ENCODE peak calls at places on chromosomes 12 and 14, in four cellular contexts. One of them, this sample, is unnamed.

GRCh38 chr12:117111386-117112267 is 12.4 kb upstream of the TESC start:
- DNase-seq in activated T-cell treated with anti-CD3 and anti-CD28 coated beads for 24 hours: no peak
- DNase-seq in SHP77: peak; percentile 84
- DNase-seq in stimulated activated CD8-positive, alpha-beta memory T cell treated with anti-CD3 and anti-CD28 coated beads, Interleukin-7, amount 100 ng/mL, for 24 hours: no peak
- DNase-seq in this sample: peak; percentile 63

GRCh38 chr14:55123101-55123500 is 6.0 kb upstream of the LGALS3 start:
- DNase-seq in activated T-cell treated with anti-CD3 and anti-CD28 coated beads for 24 hours: no peak
- DNase-seq in SHP77: no peak
- DNase-seq in stimulated activated CD8-positive, alpha-beta memory T cell treated with anti-CD3 and anti-CD28 coated beads, Interleukin-7, amount 100 ng/mL, for 24 hours: no peak
- DNase-seq in this sample: no peak

GRCh38 chr12:108271951-108272729 is 67.0 kb downstream of the CMKLR1 start:
- DNase-seq in activated T-cell treated with anti-CD3 and anti-CD28 coated beads for 24 hours: no peak
- DNase-seq in SHP77: no peak
- DNase-seq in stimulated activated CD8-positive, alpha-beta memory T cell treated with anti-CD3 and anti-CD28 coated beads, Interleukin-7, amount 100 ng/mL, for 24 hours: no peak
- DNase-seq in this sample: no peak

GRCh38 chr12:118053071-118053985 is 7.7 kb downstream of the WSB2 start:
- DNase-seq in activated T-cell treated with anti-CD3 and anti-CD28 coated beads for 24 hours: no peak
- DNase-seq in SHP77: no peak
- DNase-seq in stimulated activated CD8-positive, alpha-beta memory T cell treated with anti-CD3 and anti-CD28 coated beads, Interleukin-7, amount 100 ng/mL, for 24 hours: no peak
- DNase-seq in this sample: no peak

GRCh38 chr14:23984891-23985607 is 3.7 kb upstream of the DHRS4L2 start:
- DNase-seq in activated T-cell treated with anti-CD3 and anti-CD28 coated beads for 24 hours: no peak
- DNase-seq in SHP77: no peak
- DNase-seq in stimulated activated CD8-positive, alpha-beta memory T cell treated with anti-CD3 and anti-CD28 coated beads, Interleukin-7, amount 100 ng/mL, for 24 hours: no peak
- DNase-seq in this sample: no peak

GRCh38 chr14:91419044-91419397 is 1.4 kb upstream of the CCDC88C start:
- DNase-seq in activated T-cell treated with anti-CD3 and anti-CD28 coated beads for 24 hours: no peak
- DNase-seq in SHP77: no peak
- DNase-seq in stimulated activated CD8-positive, alpha-beta memory T cell treated with anti-CD3 and anti-CD28 coated beads, Interleukin-7, amount 100 ng/mL, for 24 hours: no peak
- DNase-seq in this sample: no peak

GRCh38 chr12:45439039-45439438 is 223.1 kb downstream of the ANO6 start:
- DNase-seq in activated T-cell treated with anti-CD3 and anti-CD28 coated beads for 24 hours: no peak
- DNase-seq in SHP77: no peak
- DNase-seq in stimulated activated CD8-positive, alpha-beta memory T cell treated with anti-CD3 and anti-CD28 coated beads, Interleukin-7, amount 100 ng/mL, for 24 hours: no peak
- DNase-seq in this sample: no peak

GRCh38 chr12:31482816-31483215 is 108.1 kb downstream of the DENND5B start:
- DNase-seq in activated T-cell treated with anti-CD3 and anti-CD28 coated beads for 24 hours: no peak
- DNase-seq in SHP77: no peak
- DNase-seq in stimulated activated CD8-positive, alpha-beta memory T cell treated with anti-CD3 and anti-CD28 coated beads, Interleukin-7, amount 100 ng/mL, for 24 hours: no peak
- DNase-seq in this sample: no peak

GRCh38 chr12:4553943-4554342 is 8.1 kb upstream of the DYRK4 start:
- DNase-seq in activated T-cell treated with anti-CD3 and anti-CD28 coated beads for 24 hours: no peak
- DNase-seq in SHP77: no peak
- DNase-seq in stimulated activated CD8-positive, alpha-beta memory T cell treated with anti-CD3 and anti-CD28 coated beads, Interleukin-7, amount 100 ng/mL, for 24 hours: no peak
- DNase-seq in this sample: no peak

GRCh38 chr12:118315821-118316220 is 56.9 kb downstream of the TAOK3 start:
- DNase-seq in activated T-cell treated with anti-CD3 and anti-CD28 coated beads for 24 hours: no peak
- DNase-seq in SHP77: no peak
- DNase-seq in stimulated activated CD8-positive, alpha-beta memory T cell treated with anti-CD3 and anti-CD28 coated beads, Interleukin-7, amount 100 ng/mL, for 24 hours: no peak
- DNase-seq in this sample: no peak

GRCh38 chr12:47033797-47034555 is 45.4 kb upstream of the PCED1B start:
- DNase-seq in activated T-cell treated with anti-CD3 and anti-CD28 coated beads for 24 hours: no peak
- DNase-seq in SHP77: no peak
- DNase-seq in stimulated activated CD8-positive, alpha-beta memory T cell treated with anti-CD3 and anti-CD28 coated beads, Interleukin-7, amount 100 ng/mL, for 24 hours: no peak
- DNase-seq in this sample: no peak

GRCh38 chr12:6026998-6027397 is 81.9 kb upstream of the ANO2 start:
- DNase-seq in activated T-cell treated with anti-CD3 and anti-CD28 coated beads for 24 hours: no peak
- DNase-seq in SHP77: no peak
- DNase-seq in stimulated activated CD8-positive, alpha-beta memory T cell treated with anti-CD3 and anti-CD28 coated beads, Interleukin-7, amount 100 ng/mL, for 24 hours: no peak
- DNase-seq in this sample: no peak

GRCh38 chr12:67457799-67458680 is 188.9 kb downstream of the CAND1 start:
- DNase-seq in activated T-cell treated with anti-CD3 and anti-CD28 coated beads for 24 hours: no peak
- DNase-seq in SHP77: no peak
- DNase-seq in stimulated activated CD8-positive, alpha-beta memory T cell treated with anti-CD3 and anti-CD28 coated beads, Interleukin-7, amount 100 ng/mL, for 24 hours: no peak
- DNase-seq in this sample: no peak

GRCh38 chr12:106135075-106135474 is 3.7 kb downstream of the NUAK1 start:
- DNase-seq in activated T-cell treated with anti-CD3 and anti-CD28 coated beads for 24 hours: no peak
- DNase-seq in SHP77: no peak
- DNase-seq in stimulated activated CD8-positive, alpha-beta memory T cell treated with anti-CD3 and anti-CD28 coated beads, Interleukin-7, amount 100 ng/mL, for 24 hours: no peak
- DNase-seq in this sample: no peak

GRCh38 chr14:104443391-104444158 is 136.0 kb upstream of the C14orf180 start:
- DNase-seq in activated T-cell treated with anti-CD3 and anti-CD28 coated beads for 24 hours: no peak
- DNase-seq in SHP77: no peak
- DNase-seq in stimulated activated CD8-positive, alpha-beta memory T cell treated with anti-CD3 and anti-CD28 coated beads, Interleukin-7, amount 100 ng/mL, for 24 hours: no peak
- DNase-seq in this sample: no peak

GRCh38 chr14:81178063-81178462 is 42.7 kb downstream of the GTF2A1 start:
- DNase-seq in activated T-cell treated with anti-CD3 and anti-CD28 coated beads for 24 hours: no peak
- DNase-seq in SHP77: no peak
- DNase-seq in stimulated activated CD8-positive, alpha-beta memory T cell treated with anti-CD3 and anti-CD28 coated beads, Interleukin-7, amount 100 ng/mL, for 24 hours: no peak
- DNase-seq in this sample: no peak

GRCh38 chr14:59638885-59639284 is 62.3 kb upstream of the CCDC175 start:
- DNase-seq in activated T-cell treated with anti-CD3 and anti-CD28 coated beads for 24 hours: no peak
- DNase-seq in SHP77: no peak
- DNase-seq in stimulated activated CD8-positive, alpha-beta memory T cell treated with anti-CD3 and anti-CD28 coated beads, Interleukin-7, amount 100 ng/mL, for 24 hours: no peak
- DNase-seq in this sample: no peak

GRCh38 chr12:21697829-21698630 is 40.4 kb upstream of the LDHB start:
- DNase-seq in activated T-cell treated with anti-CD3 and anti-CD28 coated beads for 24 hours: no peak
- DNase-seq in SHP77: no peak
- DNase-seq in stimulated activated CD8-positive, alpha-beta memory T cell treated with anti-CD3 and anti-CD28 coated beads, Interleukin-7, amount 100 ng/mL, for 24 hours: no peak
- DNase-seq in this sample: no peak

GRCh38 chr14:65333926-65334687 is 78.4 kb upstream of the FUT8 start:
- DNase-seq in activated T-cell treated with anti-CD3 and anti-CD28 coated beads for 24 hours: no peak
- DNase-seq in SHP77: no peak
- DNase-seq in stimulated activated CD8-positive, alpha-beta memory T cell treated with anti-CD3 and anti-CD28 coated beads, Interleukin-7, amount 100 ng/mL, for 24 hours: no peak
- DNase-seq in this sample: no peak

GRCh38 chr14:87405563-87405962 is 587.4 kb downstream of the GALC start:
- DNase-seq in activated T-cell treated with anti-CD3 and anti-CD28 coated beads for 24 hours: no peak
- DNase-seq in SHP77: no peak
- DNase-seq in stimulated activated CD8-positive, alpha-beta memory T cell treated with anti-CD3 and anti-CD28 coated beads, Interleukin-7, amount 100 ng/mL, for 24 hours: no peak
- DNase-seq in this sample: no peak

GRCh38 chr12:119601877-119602536 is 8.4 kb downstream of the TMEM233 start:
- DNase-seq in activated T-cell treated with anti-CD3 and anti-CD28 coated beads for 24 hours: no peak
- DNase-seq in SHP77: no peak
- DNase-seq in stimulated activated CD8-positive, alpha-beta memory T cell treated with anti-CD3 and anti-CD28 coated beads, Interleukin-7, amount 100 ng/mL, for 24 hours: no peak
- DNase-seq in this sample: no peak

GRCh38 chr12:56749364-56749763 is 2.8 kb downstream of the PRIM1 start:
- DNase-seq in activated T-cell treated with anti-CD3 and anti-CD28 coated beads for 24 hours: no peak
- DNase-seq in SHP77: no peak
- DNase-seq in stimulated activated CD8-positive, alpha-beta memory T cell treated with anti-CD3 and anti-CD28 coated beads, Interleukin-7, amount 100 ng/mL, for 24 hours: no peak
- DNase-seq in this sample: no peak

GRCh38 chr12:108696111-108696995 is 35.0 kb downstream of the CORO1C start:
- DNase-seq in activated T-cell treated with anti-CD3 and anti-CD28 coated beads for 24 hours: peak; percentile 36
- DNase-seq in SHP77: no peak
- DNase-seq in stimulated activated CD8-positive, alpha-beta memory T cell treated with anti-CD3 and anti-CD28 coated beads, Interleukin-7, amount 100 ng/mL, for 24 hours: peak; percentile 6
- DNase-seq in this sample: no peak

GRCh38 chr12:50248406-50248805 is 34.9 kb downstream of the LIMA1 start:
- DNase-seq in activated T-cell treated with anti-CD3 and anti-CD28 coated beads for 24 hours: no peak
- DNase-seq in SHP77: no peak
- DNase-seq in stimulated activated CD8-positive, alpha-beta memory T cell treated with anti-CD3 and anti-CD28 coated beads, Interleukin-7, amount 100 ng/mL, for 24 hours: no peak
- DNase-seq in this sample: peak; percentile 51